ENCODE peak calls at places on chromosomes 4 and X, in six cellular contexts. One of them, this sample, is unnamed.

GRCh38 chrX:80237072-80237471 is 183.2 kb upstream of the TENT5D start:
- DNase-seq in right atrium auricular region: no peak
- DNase-seq in AG04450: no peak
- DNase-seq in neural progenitor cell: peak; percentile 34
- DNase-seq in PC-3: peak; percentile 33
- DNase-seq in GM23338: peak; percentile 23
- DNase-seq in this sample: peak; percentile 6

GRCh38 chr4:38667005-38667771 is 3.2 kb downstream of the KLF3 start:
- DNase-seq in GM23338: peak; percentile 97
- DNase-seq in right atrium auricular region: peak; percentile 96
- DNase-seq in neural progenitor cell: peak; percentile 90
- DNase-seq in PC-3: peak; percentile 85
- DNase-seq in AG04450: peak; percentile 97
- DNase-seq in this sample: peak; percentile 75

GRCh38 chr4:947491-947971 is 15.3 kb downstream of the TMEM175 start:
- DNase-seq in neural progenitor cell: no peak
- DNase-seq in AG04450: no peak
- DNase-seq in PC-3: no peak
- DNase-seq in right atrium auricular region: no peak
- DNase-seq in GM23338: no peak
- DNase-seq in this sample: peak; percentile 71

GRCh38 chr4:740656-741282 is 35.1 kb downstream of the PCGF3 start:
- DNase-seq in AG04450: peak; percentile 30
- DNase-seq in neural progenitor cell: no peak
- DNase-seq in PC-3: peak; percentile 20
- DNase-seq in right atrium auricular region: no peak
- DNase-seq in GM23338: no peak
- DNase-seq in this sample: no peak

GRCh38 chr4:77445846-77446245 is 159.8 kb upstream of the CXCL13 start:
- DNase-seq in PC-3: no peak
- DNase-seq in AG04450: no peak
- DNase-seq in neural progenitor cell: no peak
- DNase-seq in GM23338: no peak
- DNase-seq in right atrium auricular region: no peak
- DNase-seq in this sample: no peak

GRCh38 chrX:39149761-39150160 is 348.5 kb downstream of the MID1IP1 start:
- DNase-seq in AG04450: peak; percentile 4
- DNase-seq in right atrium auricular region: peak; percentile 80
- DNase-seq in GM23338: peak; percentile 71
- DNase-seq in PC-3: peak; percentile 64
- DNase-seq in neural progenitor cell: peak; percentile 70
- DNase-seq in this sample: peak; percentile 49

GRCh38 chr4:146104541-146104940 is 71.0 kb upstream of the LSM6 start:
- DNase-seq in AG04450: no peak
- DNase-seq in right atrium auricular region: no peak
- DNase-seq in GM23338: no peak
- DNase-seq in neural progenitor cell: no peak
- DNase-seq in PC-3: no peak
- DNase-seq in this sample: no peak

GRCh38 chr4:6473264-6474052 is 1.0 kb upstream of the PPP2R2C start:
- DNase-seq in AG04450: no peak
- DNase-seq in right atrium auricular region: peak; percentile 50
- DNase-seq in GM23338: peak; percentile 6
- DNase-seq in PC-3: no peak
- DNase-seq in neural progenitor cell: no peak
- DNase-seq in this sample: peak; percentile 45

GRCh38 chr4:137359691-137360315 is 172.5 kb downstream of the PCDH18 start:
- DNase-seq in GM23338: no peak
- DNase-seq in neural progenitor cell: no peak
- DNase-seq in right atrium auricular region: no peak
- DNase-seq in PC-3: no peak
- DNase-seq in AG04450: peak; percentile 16
- DNase-seq in this sample: no peak

GRCh38 chr4:168803727-168804126 is 206.3 kb downstream of the CBR4 start:
- DNase-seq in AG04450: peak; percentile 59
- DNase-seq in GM23338: peak; percentile 77
- DNase-seq in PC-3: no peak
- DNase-seq in right atrium auricular region: no peak
- DNase-seq in neural progenitor cell: peak; percentile 55
- DNase-seq in this sample: peak; percentile 43

GRCh38 chr4:97643179-97643578 is 500.1 kb downstream of the STPG2 start:
- DNase-seq in AG04450: no peak
- DNase-seq in GM23338: no peak
- DNase-seq in right atrium auricular region: no peak
- DNase-seq in neural progenitor cell: no peak
- DNase-seq in PC-3: peak; percentile 55
- DNase-seq in this sample: no peak

GRCh38 chr4:10098770-10099139 is 17.8 kb downstream of the WDR1 start:
- DNase-seq in right atrium auricular region: no peak
- DNase-seq in GM23338: no peak
- DNase-seq in neural progenitor cell: no peak
- DNase-seq in AG04450: no peak
- DNase-seq in PC-3: peak; percentile 36
- DNase-seq in this sample: no peak

GRCh38 chrX:103791826-103792458 is 15.3 kb downstream of the PLP1 start:
- DNase-seq in GM23338: no peak
- DNase-seq in neural progenitor cell: no peak
- DNase-seq in right atrium auricular region: no peak
- DNase-seq in PC-3: peak; percentile 59
- DNase-seq in AG04450: no peak
- DNase-seq in this sample: no peak

GRCh38 chr4:94508841-94509240 is 57.1 kb downstream of the PDLIM5 start:
- DNase-seq in AG04450: no peak
- DNase-seq in PC-3: no peak
- DNase-seq in right atrium auricular region: no peak
- DNase-seq in neural progenitor cell: no peak
- DNase-seq in GM23338: no peak
- DNase-seq in this sample: no peak

GRCh38 chrX:72045141-72045540 is 86.6 kb downstream of the RTL5 start:
- DNase-seq in AG04450: no peak
- DNase-seq in PC-3: no peak
- DNase-seq in GM23338: no peak
- DNase-seq in neural progenitor cell: peak; percentile 40
- DNase-seq in right atrium auricular region: peak; percentile 26
- DNase-seq in this sample: peak; percentile 19

GRCh38 chrX:32678487-32678886 is 532.9 kb downstream of the DMD start:
- DNase-seq in right atrium auricular region: no peak
- DNase-seq in PC-3: no peak
- DNase-seq in neural progenitor cell: no peak
- DNase-seq in AG04450: no peak
- DNase-seq in GM23338: no peak
- DNase-seq in this sample: no peak

GRCh38 chrX:39688576-39689373 is 409.0 kb downstream of the BCOR start:
- DNase-seq in neural progenitor cell: peak; percentile 95
- DNase-seq in PC-3: peak; percentile 50
- DNase-seq in right atrium auricular region: no peak
- DNase-seq in GM23338: peak; percentile 79
- DNase-seq in AG04450: no peak
- DNase-seq in this sample: peak; percentile 96

GRCh38 chrX:19589105-19589504 is 73.8 kb upstream of the MAP3K15 start:
- DNase-seq in PC-3: no peak
- DNase-seq in AG04450: no peak
- DNase-seq in right atrium auricular region: no peak
- DNase-seq in neural progenitor cell: no peak
- DNase-seq in GM23338: no peak
- DNase-seq in this sample: no peak

GRCh38 chrX:55007633-55008032 is 7.5 kb downstream of the APEX2 start:
- DNase-seq in GM23338: no peak
- DNase-seq in neural progenitor cell: no peak
- DNase-seq in AG04450: peak; percentile 11
- DNase-seq in right atrium auricular region: peak; percentile 64
- DNase-seq in PC-3: peak; percentile 86
- DNase-seq in this sample: no peak

GRCh38 chr4:9143421-9144080 is 26.7 kb upstream of the FAM90A26 start:
- DNase-seq in PC-3: no peak
- DNase-seq in GM23338: no peak
- DNase-seq in neural progenitor cell: no peak
- DNase-seq in AG04450: no peak
- DNase-seq in right atrium auricular region: peak; percentile 47
- DNase-seq in this sample: no peak

GRCh38 chr4:145069361-145069760 is 28.6 kb downstream of the ANAPC10 start:
- DNase-seq in right atrium auricular region: no peak
- DNase-seq in PC-3: peak; percentile 71
- DNase-seq in neural progenitor cell: no peak
- DNase-seq in GM23338: no peak
- DNase-seq in AG04450: peak; percentile 16
- DNase-seq in this sample: no peak

GRCh38 chr4:54669831-54670230 is 12.1 kb downstream of the KIT start:
- DNase-seq in neural progenitor cell: peak; percentile 28
- DNase-seq in right atrium auricular region: no peak
- DNase-seq in PC-3: no peak
- DNase-seq in GM23338: peak; percentile 55
- DNase-seq in AG04450: no peak
- DNase-seq in this sample: peak; percentile 43

GRCh38 chrX:40273356-40274050 is 175.7 kb upstream of the BCOR start:
- DNase-seq in GM23338: no peak
- DNase-seq in neural progenitor cell: no peak
- DNase-seq in right atrium auricular region: no peak
- DNase-seq in PC-3: no peak
- DNase-seq in AG04450: no peak
- DNase-seq in this sample: no peak

GRCh38 chr4:84503495-84504437 is 4.7 kb upstream of the NKX6-1 start:
- DNase-seq in PC-3: peak; percentile 78
- DNase-seq in GM23338: peak; percentile 91
- DNase-seq in neural progenitor cell: peak; percentile 90
- DNase-seq in right atrium auricular region: no peak
- DNase-seq in AG04450: peak; percentile 21
- DNase-seq in this sample: peak; percentile 72

GRCh38 chr4:74543247-74543670 is 98.3 kb downstream of the AREG start:
- DNase-seq in GM23338: no peak
- DNase-seq in AG04450: no peak
- DNase-seq in right atrium auricular region: no peak
- DNase-seq in PC-3: no peak
- DNase-seq in neural progenitor cell: no peak
- DNase-seq in this sample: no peak

GRCh38 chr4:16875487-16875886 is 23.0 kb downstream of the LDB2 start:
- DNase-seq in GM23338: no peak
- DNase-seq in AG04450: peak; percentile 68
- DNase-seq in PC-3: no peak
- DNase-seq in right atrium auricular region: no peak
- DNase-seq in neural progenitor cell: no peak
- DNase-seq in this sample: no peak

GRCh38 chr4:128155231-128155855 is 94.2 kb downstream of the LARP1B start:
- DNase-seq in right atrium auricular region: no peak
- DNase-seq in neural progenitor cell: no peak
- DNase-seq in PC-3: no peak
- DNase-seq in AG04450: no peak
- DNase-seq in GM23338: no peak
- DNase-seq in this sample: peak; percentile 19

GRCh38 chr4:15543537-15544195 is 74.0 kb downstream of the CC2D2A start:
- DNase-seq in GM23338: peak; percentile 21
- DNase-seq in PC-3: no peak
- DNase-seq in AG04450: no peak
- DNase-seq in right atrium auricular region: no peak
- DNase-seq in neural progenitor cell: no peak
- DNase-seq in this sample: peak; percentile 36

GRCh38 chrX:10726647-10727046 is 106.3 kb upstream of the MID1 start:
- DNase-seq in PC-3: peak; percentile 43
- DNase-seq in AG04450: peak; percentile 10
- DNase-seq in neural progenitor cell: no peak
- DNase-seq in GM23338: no peak
- DNase-seq in right atrium auricular region: no peak
- DNase-seq in this sample: no peak

GRCh38 chr4:1809754-1810502 is 16.8 kb downstream of the FGFR3 start:
- DNase-seq in GM23338: peak; percentile 87
- DNase-seq in right atrium auricular region: no peak
- DNase-seq in AG04450: peak; percentile 24
- DNase-seq in neural progenitor cell: peak; percentile 89
- DNase-seq in PC-3: peak; percentile 48
- DNase-seq in this sample: peak; percentile 99

GRCh38 chr4:68951806-68952585 is 392 bp upstream of the UGT2A3 start:
- DNase-seq in GM23338: no peak
- DNase-seq in right atrium auricular region: no peak
- DNase-seq in AG04450: no peak
- DNase-seq in PC-3: no peak
- DNase-seq in neural progenitor cell: no peak
- DNase-seq in this sample: no peak

GRCh38 chr4:128521156-128521555 is 233.5 kb upstream of the PGRMC2 start:
- DNase-seq in right atrium auricular region: no peak
- DNase-seq in PC-3: no peak
- DNase-seq in neural progenitor cell: no peak
- DNase-seq in AG04450: no peak
- DNase-seq in GM23338: no peak
- DNase-seq in this sample: no peak

GRCh38 chr4:85777908-85778808 is 303.2 kb downstream of the ARHGAP24 start:
- DNase-seq in AG04450: no peak
- DNase-seq in neural progenitor cell: no peak
- DNase-seq in right atrium auricular region: no peak
- DNase-seq in GM23338: no peak
- DNase-seq in PC-3: peak; percentile 23
- DNase-seq in this sample: no peak
- H3K4me3 ChIP-seq in AG04450: peak overlapping the region; percentile 67
- H3K4me3 ChIP-seq in neural progenitor cell: no peak overlapping the region
- H3K4me3 ChIP-seq in right atrium auricular region: peak overlapping the region; percentile 44
- H3K4me3 ChIP-seq in GM23338: no peak overlapping the region
- H3K4me3 ChIP-seq in PC-3: peak overlapping the region; percentile 71
- H3K4me3 ChIP-seq in this sample: no peak overlapping the region

GRCh38 chr4:119632216-119632615 is 3.6 kb upstream of the PDE5A start:
- DNase-seq in PC-3: peak; percentile 64
- DNase-seq in AG04450: no peak
- DNase-seq in GM23338: no peak
- DNase-seq in right atrium auricular region: no peak
- DNase-seq in neural progenitor cell: no peak
- DNase-seq in this sample: no peak
- H3K27me3 ChIP-seq in PC-3: no peaks in the 10 kb centered on the region
- H3K27me3 ChIP-seq in AG04450: no peaks in the 10 kb centered on the region
- H3K27me3 ChIP-seq in GM23338: no peaks in the 10 kb centered on the region
- H3K27me3 ChIP-seq in right atrium auricular region: no peaks in the 10 kb centered on the region
- H3K27me3 ChIP-seq in neural progenitor cell: peaks cover 10% of the 10 kb centered on the region
- H3K27me3 ChIP-seq in this sample: peaks cover 5% of the 10 kb centered on the region

GRCh38 chrX:23785564-23785963 is 2.6 kb downstream of the SAT1 start:
- DNase-seq in PC-3: no peak
- DNase-seq in GM23338: no peak
- DNase-seq in neural progenitor cell: no peak
- DNase-seq in AG04450: no peak
- DNase-seq in right atrium auricular region: no peak
- DNase-seq in this sample: no peak
- H3K4me3 ChIP-seq in PC-3: peak overlapping the region; percentile 97
- H3K4me3 ChIP-seq in GM23338: no peak overlapping the region
- H3K4me3 ChIP-seq in neural progenitor cell: no peak overlapping the region
- H3K4me3 ChIP-seq in AG04450: no peak overlapping the region
- H3K4me3 ChIP-seq in right atrium auricular region: peak overlapping the region; percentile 68
- H3K4me3 ChIP-seq in this sample: no peak overlapping the region

GRCh38 chrX:100596601-100597000 is 11.9 kb downstream of the TNMD start:
- DNase-seq in PC-3: no peak
- DNase-seq in neural progenitor cell: no peak
- DNase-seq in right atrium auricular region: no peak
- DNase-seq in GM23338: peak; percentile 8
- DNase-seq in AG04450: no peak
- DNase-seq in this sample: no peak

GRCh38 chrX:100587846-100588245 is 3.1 kb downstream of the TNMD start:
- DNase-seq in AG04450: no peak
- DNase-seq in PC-3: no peak
- DNase-seq in right atrium auricular region: no peak
- DNase-seq in GM23338: no peak
- DNase-seq in neural progenitor cell: no peak
- DNase-seq in this sample: no peak

GRCh38 chrX:100591256-100592051 is 6.7 kb downstream of the TNMD start:
- DNase-seq in right atrium auricular region: peak; percentile 60
- DNase-seq in neural progenitor cell: no peak
- DNase-seq in GM23338: no peak
- DNase-seq in PC-3: no peak
- DNase-seq in AG04450: no peak
- DNase-seq in this sample: no peak

GRCh38 chrX:100593142-100593541 is 8.4 kb downstream of the TNMD start:
- DNase-seq in PC-3: no peak
- DNase-seq in neural progenitor cell: no peak
- DNase-seq in GM23338: no peak
- DNase-seq in right atrium auricular region: no peak
- DNase-seq in AG04450: no peak
- DNase-seq in this sample: no peak
- H3K27me3 ChIP-seq in PC-3: peaks cover 32% of the 10 kb centered on the region
- H3K27me3 ChIP-seq in neural progenitor cell: no peaks in the 10 kb centered on the region
- H3K27me3 ChIP-seq in GM23338: no peaks in the 10 kb centered on the region
- H3K27me3 ChIP-seq in right atrium auricular region: no peaks in the 10 kb centered on the region
- H3K27me3 ChIP-seq in AG04450: peaks cover under 1% of the 10 kb centered on the region
- H3K27me3 ChIP-seq in this sample: no peaks in the 10 kb centered on the region